ENCODE peak calls at places on chromosomes 2 and 18, in six cellular contexts. I, J, C, A, M and G are unnamed samples.

GRCh38 chr2:15302154-15302553 is 259.0 kb downstream of the NBAS start:
- DNase-seq in I (no peak), J (no peak), C (no peak), A (peak), M (no peak), G (no peak)

GRCh38 chr2:230924470-230925341 is at the start of gene GPR55:
- DNase-seq in I (no peak), J (no peak), C (no peak), A (peak), M (peak), G (no peak)

GRCh38 chr2:56871641-56872040 is 687.9 kb downstream of the CCDC85A start:
- DNase-seq in I (no peak), J (no peak), C (no peak), A (no peak), M (no peak), G (no peak)

GRCh38 chr2:121722479-121722878 is 14.2 kb downstream of the NIFK start:
- DNase-seq in I (no peak), J (no peak), C (no peak), A (no peak), M (no peak), G (peak)

GRCh38 chr2:175282300-175282699 is 100.8 kb upstream of the ATP5MC3 start:
- DNase-seq in I (peak), J (peak), C (peak), A (peak), M (no peak), G (peak)

GRCh38 chr2:105977212-105977611 is 216.9 kb downstream of the UXS1 start:
- DNase-seq in I (no peak), J (peak), C (peak), A (no peak), M (no peak), G (no peak)

GRCh38 chr2:149080104-149080503 is 41.6 kb downstream of the LYPD6B start:
- DNase-seq in I (no peak), J (no peak), C (no peak), A (no peak), M (no peak), G (no peak)

GRCh38 chr2:128550801-128551416 is 232.2 kb upstream of the HS6ST1 start:
- DNase-seq in I (no peak), J (no peak), C (no peak), A (no peak), M (no peak), G (no peak)

GRCh38 chr2:164456599-164456998 is 164.7 kb downstream of the GRB14 start:
- DNase-seq in I (peak), J (no peak), C (no peak), A (no peak), M (no peak), G (no peak)

GRCh38 chr2:239583171-239583878 is 182.5 kb upstream of the HDAC4 start:
- DNase-seq in I (no peak), J (no peak), C (no peak), A (no peak), M (no peak), G (no peak)

GRCh38 chr2:79982445-79982844 is 322.1 kb downstream of the LRRTM1 start:
- DNase-seq in I (no peak), J (no peak), C (peak), A (peak), M (no peak), G (no peak)

GRCh38 chr2:72803626-72804320 is 22.1 kb downstream of the EXOC6B start:
- DNase-seq in I (no peak), J (no peak), C (no peak), A (no peak), M (no peak), G (no peak)
- TF ChIP-seq CTCF in I (no peak), J (no peak), C (no peak), A (no peak), M (no peak), G (no peak)

DNA sequence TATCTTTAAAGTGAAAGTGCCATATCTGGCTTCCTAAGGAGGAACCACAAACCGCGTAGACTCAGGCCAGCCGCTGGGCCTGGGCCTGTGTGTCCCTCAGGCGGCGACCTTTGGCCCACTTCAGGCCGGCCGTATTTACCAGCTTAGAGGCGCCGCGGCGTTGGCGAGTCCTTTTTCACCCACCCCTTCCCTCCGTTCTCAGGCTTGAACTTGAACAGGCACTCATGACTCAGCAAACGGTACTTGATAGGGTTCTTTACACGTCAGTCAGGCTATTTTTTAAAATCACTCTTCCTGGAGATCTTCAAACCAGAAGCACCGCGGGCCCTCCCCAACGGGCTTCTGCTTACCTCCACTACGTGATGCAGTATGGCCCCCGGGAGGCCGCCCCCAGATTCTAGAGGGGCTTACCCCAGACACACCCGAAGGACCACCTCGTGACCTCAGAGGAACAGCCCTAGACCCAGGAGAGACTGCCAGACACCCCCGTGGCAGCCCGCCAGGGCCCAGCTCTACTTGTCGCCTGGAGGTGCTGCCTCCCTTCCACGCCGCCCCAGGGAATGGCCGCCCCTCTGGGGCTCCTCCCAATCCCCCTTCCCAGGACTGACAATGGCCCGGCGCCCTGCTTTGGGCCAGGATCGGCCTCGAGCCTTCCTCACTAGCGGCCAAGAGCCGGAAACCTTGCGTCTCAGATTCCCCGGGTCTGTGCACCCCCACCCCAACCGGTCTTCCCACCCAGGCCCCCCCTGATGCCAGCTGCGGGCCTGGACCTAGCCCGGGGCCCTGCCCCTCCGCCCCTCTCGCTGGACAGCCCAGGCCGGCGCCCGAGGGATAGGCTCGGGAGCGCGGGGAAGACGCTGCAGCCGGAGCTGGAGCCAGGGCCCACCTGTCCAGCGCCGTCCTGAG is 33.8 kb upstream of the IMPA2 start:
- DNase-seq in I (no peak), J (peak), C (peak), A (peak), M (peak), G (no peak)
- TF ChIP-seq SIN3A in I (no peak), J (no peak), C (peak), A (peak), M (no peak), G (peak)

GRCh38 chr2:127052068-127052770 is 54.7 kb downstream of the BIN1 start:
- DNase-seq in I (peak), J (no peak), C (no peak), A (no peak), M (no peak), G (no peak)

GRCh38 chr2:127051780-127052067 is 55.2 kb downstream of the BIN1 start:
- DNase-seq in I (no peak), J (no peak), C (no peak), A (no peak), M (no peak), G (no peak)

GRCh38 chr2:127049927-127050802 is 56.8 kb downstream of the BIN1 start:
- DNase-seq in I (peak), J (no peak), C (peak), A (peak), M (no peak), G (no peak)

GRCh38 chr2:127050803-127051115 is 56.2 kb downstream of the BIN1 start:
- DNase-seq in I (no peak), J (no peak), C (no peak), A (no peak), M (no peak), G (no peak)

GRCh38 chr2:127051116-127051779 is 55.7 kb downstream of the BIN1 start:
- DNase-seq in I (peak), J (no peak), C (no peak), A (no peak), M (no peak), G (no peak)
- TF ChIP-seq CTCF in I (no peak), J (peak), C (peak), A (no peak), M (peak), G (no peak)

GRCh38 chr2:10552871-10553245 is 104.7 kb upstream of the ODC1 start:
- DNase-seq in I (peak), J (no peak), C (no peak), A (no peak), M (no peak), G (no peak)

GRCh38 chr2:10557506-10558265 is 109.6 kb upstream of the ODC1 start:
- DNase-seq in I (no peak), J (no peak), C (no peak), A (no peak), M (no peak), G (no peak)

GRCh38 chr2:10555810-10556111 is 107.6 kb upstream of the ODC1 start:
- DNase-seq in I (no peak), J (no peak), C (no peak), A (no peak), M (no peak), G (no peak)

GRCh38 chr2:10556271-10557140 is 108.4 kb upstream of the ODC1 start:
- DNase-seq in I (no peak), J (no peak), C (no peak), A (no peak), M (no peak), G (no peak)

GRCh38 chr2:10554961-10555809 is 107.1 kb upstream of the ODC1 start:
- DNase-seq in I (no peak), J (no peak), C (no peak), A (no peak), M (no peak), G (no peak)
- TF ChIP-seq SIN3A in I (no peak), J (no peak), C (no peak), A (no peak), M (no peak), G (no peak)

DNA sequence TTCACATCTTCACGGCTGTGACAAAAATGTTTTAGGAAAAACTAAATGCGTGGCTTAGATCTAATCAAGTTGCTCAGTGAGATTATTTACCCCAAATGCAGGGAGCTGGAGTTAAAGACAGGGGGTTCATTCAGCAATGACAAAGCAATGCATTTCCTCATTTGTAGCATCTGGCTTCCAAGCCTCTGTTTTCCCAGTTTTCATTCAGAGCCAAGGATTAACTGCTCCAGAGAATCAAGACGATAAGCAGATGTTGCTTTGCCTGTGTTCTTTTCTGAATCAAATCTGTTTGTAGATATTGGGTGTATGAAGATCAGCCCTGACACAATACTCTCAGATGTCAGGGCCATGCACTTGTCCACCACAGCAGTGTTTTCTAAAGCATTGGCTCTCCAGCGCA is 147.4 kb upstream of the SIX2 start:
- DNase-seq in I (peak), J (no peak), C (no peak), A (no peak), M (no peak), G (no peak)
- TF ChIP-seq CTCF in I (no peak), J (no peak), C (no peak), A (no peak), M (no peak), G (no peak)

GRCh38 chr2:109615637-109616144 is 1.5 kb downstream of the SOWAHC start:
- DNase-seq in I (no peak), J (no peak), C (peak), A (no peak), M (no peak), G (no peak)
- TF ChIP-seq SIN3A in I (no peak), J (no peak), C (no peak), A (no peak), M (no peak), G (no peak)

GRCh38 chr2:101197814-101198213 is 46.6 kb upstream of the TBC1D8 start:
- DNase-seq in I (no peak), J (no peak), C (no peak), A (no peak), M (no peak), G (no peak)

GRCh38 chr2:101196220-101196661 is 45.1 kb upstream of the TBC1D8 start:
- DNase-seq in I (no peak), J (no peak), C (peak), A (no peak), M (no peak), G (no peak)

GRCh38 chr2:101200714-101201113 is 49.5 kb upstream of the TBC1D8 start:
- DNase-seq in I (no peak), J (peak), C (no peak), A (no peak), M (no peak), G (peak)

GRCh38 chr2:101199153-101199810 is 48.1 kb upstream of the TBC1D8 start:
- DNase-seq in I (no peak), J (no peak), C (no peak), A (no peak), M (no peak), G (no peak)

DNA sequence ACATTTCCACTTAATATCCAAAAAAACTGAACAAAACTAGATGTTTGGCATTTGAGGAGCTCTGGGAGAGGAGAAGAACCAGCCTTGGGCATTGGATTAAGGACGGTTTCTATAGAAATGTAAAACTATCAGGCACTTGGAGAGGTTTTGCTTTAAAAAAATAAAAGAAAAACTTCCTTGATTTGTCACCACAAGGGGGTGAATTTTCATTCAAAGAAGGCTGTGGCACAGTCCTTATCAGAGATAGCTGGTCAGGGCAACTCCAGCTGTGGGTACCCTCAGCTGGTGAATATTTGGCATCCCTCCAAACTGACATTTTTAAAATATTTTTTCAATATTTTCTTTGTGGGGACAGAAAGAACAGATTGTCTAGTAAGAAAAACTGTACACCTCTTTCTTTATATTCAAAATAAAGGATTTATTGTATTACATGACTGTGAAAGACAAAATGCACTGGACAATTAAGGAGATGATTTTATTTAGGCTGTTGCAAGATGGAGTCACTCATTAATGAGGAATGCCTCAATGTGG is 46.1 kb upstream of the TBC1D8 start:
- DNase-seq in I (peak), J (no peak), C (peak), A (no peak), M (no peak), G (no peak)
- TF ChIP-seq CTCF in I (peak), J (peak), C (peak), A (peak), M (no peak), G (peak)

GRCh38 chr2:222656544-222657446 is 903 bp upstream of the FARSB start:
- DNase-seq in I (peak), J (no peak), C (no peak), A (no peak), M (no peak), G (no peak)
- TF ChIP-seq SIN3A in I (no peak), J (no peak), C (no peak), A (no peak), M (no peak), G (no peak)

DNA sequence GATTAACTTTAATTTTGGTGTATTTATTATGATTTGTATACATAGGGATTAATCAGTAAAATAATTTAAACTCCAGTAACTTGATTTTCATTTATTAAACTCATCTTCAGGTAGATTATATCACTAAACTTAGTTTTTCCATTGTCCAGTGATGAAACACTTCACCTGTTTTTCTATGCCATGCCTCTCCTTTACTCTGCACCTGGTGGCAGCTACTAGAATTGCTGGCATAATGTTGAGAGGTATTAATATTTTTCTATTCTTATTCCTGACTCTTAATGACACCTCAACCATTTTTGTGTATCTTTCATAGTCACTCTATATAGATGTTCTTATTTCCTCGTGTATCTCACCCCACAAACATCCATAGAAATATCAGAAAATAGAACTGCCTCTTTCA is 940.3 kb upstream of the CRIM1 start:
- DNase-seq in I (no peak), J (no peak), C (no peak), A (no peak), M (no peak), G (no peak)
- TF ChIP-seq CTCF in I (peak), J (no peak), C (no peak), A (no peak), M (peak), G (peak)

GRCh38 chr18:28740575-28740974 is 563.6 kb upstream of the CDH2 start:
- DNase-seq in I (peak), J (no peak), C (no peak), A (no peak), M (no peak), G (no peak)

GRCh38 chr18:28736223-28736622 is 559.3 kb upstream of the CDH2 start:
- DNase-seq in I (no peak), J (no peak), C (no peak), A (no peak), M (no peak), G (no peak)

GRCh38 chr18:28735731-28736130 is 558.8 kb upstream of the CDH2 start:
- DNase-seq in I (peak), J (no peak), C (no peak), A (no peak), M (no peak), G (no peak)

GRCh38 chr18:28736951-28737350 is 560.0 kb upstream of the CDH2 start:
- DNase-seq in I (no peak), J (no peak), C (no peak), A (no peak), M (no peak), G (no peak)
- TF ChIP-seq SIN3A in I (no peak), J (no peak), C (no peak), A (no peak), M (no peak), G (no peak)